ENCODE peak calls at places on chromosomes 11 and 22, in five cellular contexts. K, R, I, L and T are unnamed samples.

GRCh38 chr11:47233051-47233450 is 15.6 kb downstream of the ACP2 start:
- DNase-seq in K (no peak), R (no peak), I (no peak), L (no peak), T (no peak)

GRCh38 chr11:46382644-46383403 is 1.4 kb downstream of the MDK start:
- DNase-seq in K (no peak), R (no peak), I (no peak), L (peak; percentile 70), T (no peak)

GRCh38 chr11:27183672-27184457 is 143.2 kb downstream of the BBOX1 start:
- DNase-seq in K (no peak), R (no peak), I (peak; percentile 67), L (peak; percentile 78), T (no peak)

GRCh38 chr11:77141034-77141433 is 13.0 kb downstream of the MYO7A start:
- DNase-seq in K (no peak), R (no peak), I (no peak), L (no peak), T (no peak)

GRCh38 chr11:64186205-64187165 is 514 bp downstream of the STIP1 start:
- DNase-seq in K (no peak), R (no peak), I (peak; percentile 43), L (peak; percentile 28), T (no peak)

GRCh38 chr22:25110846-25111578 is 88.6 kb upstream of the CRYBB3 start:
- DNase-seq in K (peak; percentile 84), R (peak; percentile 89), I (peak; percentile 60), L (peak; percentile 83), T (peak; percentile 78)

GRCh38 chr11:31655483-31655882 is 145.9 kb downstream of the ELP4 start:
- DNase-seq in K (no peak), R (no peak), I (no peak), L (no peak), T (peak; percentile 100)

GRCh38 chr22:30286813-30287625 is 2.3 kb downstream of the CASTOR1 start:
- DNase-seq in K (peak; percentile 89), R (no peak), I (peak; percentile 81), L (peak; percentile 62), T (no peak)

GRCh38 chr11:78646564-78647185 is 72.0 kb upstream of the NARS2 start:
- DNase-seq in K (no peak), R (peak; percentile 41), I (peak; percentile 61), L (peak; percentile 69), T (peak; percentile 19)

GRCh38 chr11:129428027-129428426 is 52.4 kb downstream of the BARX2 start:
- DNase-seq in K (no peak), R (no peak), I (no peak), L (no peak), T (no peak)

GRCh38 chr11:122897606-122898210 is 15.1 kb downstream of the JHY start:
- DNase-seq in K (no peak), R (no peak), I (no peak), L (no peak), T (peak; percentile 53)

GRCh38 chr22:24175160-24175808 is 6.0 kb upstream of the SUSD2 start:
- DNase-seq in K (peak; percentile 90), R (peak; percentile 93), I (peak; percentile 73), L (peak; percentile 84), T (no peak)

GRCh38 chr11:8253566-8253965 is 10.1 kb downstream of the LMO1 start:
- DNase-seq in K (peak; percentile 21), R (no peak), I (no peak), L (no peak), T (no peak)

GRCh38 chr11:36848675-36849074 is 250.6 kb upstream of the RAG2 start:
- DNase-seq in K (no peak), R (no peak), I (no peak), L (no peak), T (no peak)

GRCh38 chr11:99015634-99016454 is 4.9 kb upstream of the CNTN5 start:
- DNase-seq in K (no peak), R (no peak), I (peak; percentile 55), L (peak; percentile 70), T (no peak)

GRCh38 chr22:30591191-30591587 is 521 bp downstream of the PES1 start:
- DNase-seq in K (no peak), R (no peak), I (no peak), L (no peak), T (no peak)

GRCh38 chr11:128453444-128454336 is 133.7 kb downstream of the ETS1 start:
- DNase-seq in K (no peak), R (no peak), I (no peak), L (no peak), T (peak; percentile 57)

GRCh38 chr11:72652871-72653615 is 21.2 kb downstream of the PDE2A start:
- DNase-seq in K (no peak), R (no peak), I (no peak), L (peak; percentile 28), T (no peak)

GRCh38 chr22:25643232-25644000 is 78.9 kb downstream of the GRK3 start:
- DNase-seq in K (no peak), R (no peak), I (peak; percentile 12), L (no peak), T (no peak)

GRCh38 chr11:107565219-107565937 is at the start of gene ALKBH8:
- DNase-seq in K (peak; percentile 86), R (peak; percentile 76), I (peak; percentile 82), L (peak; percentile 77), T (peak; percentile 13)

GRCh38 chr22:22835242-22835641 is 52.4 kb upstream of the IGLL5 start:
- DNase-seq in K (no peak), R (no peak), I (no peak), L (no peak), T (no peak)

GRCh38 chr22:37462983-37463382 is 23.2 kb downstream of the MFNG start:
- DNase-seq in K (no peak), R (no peak), I (no peak), L (peak; percentile 86), T (no peak)

DNA sequence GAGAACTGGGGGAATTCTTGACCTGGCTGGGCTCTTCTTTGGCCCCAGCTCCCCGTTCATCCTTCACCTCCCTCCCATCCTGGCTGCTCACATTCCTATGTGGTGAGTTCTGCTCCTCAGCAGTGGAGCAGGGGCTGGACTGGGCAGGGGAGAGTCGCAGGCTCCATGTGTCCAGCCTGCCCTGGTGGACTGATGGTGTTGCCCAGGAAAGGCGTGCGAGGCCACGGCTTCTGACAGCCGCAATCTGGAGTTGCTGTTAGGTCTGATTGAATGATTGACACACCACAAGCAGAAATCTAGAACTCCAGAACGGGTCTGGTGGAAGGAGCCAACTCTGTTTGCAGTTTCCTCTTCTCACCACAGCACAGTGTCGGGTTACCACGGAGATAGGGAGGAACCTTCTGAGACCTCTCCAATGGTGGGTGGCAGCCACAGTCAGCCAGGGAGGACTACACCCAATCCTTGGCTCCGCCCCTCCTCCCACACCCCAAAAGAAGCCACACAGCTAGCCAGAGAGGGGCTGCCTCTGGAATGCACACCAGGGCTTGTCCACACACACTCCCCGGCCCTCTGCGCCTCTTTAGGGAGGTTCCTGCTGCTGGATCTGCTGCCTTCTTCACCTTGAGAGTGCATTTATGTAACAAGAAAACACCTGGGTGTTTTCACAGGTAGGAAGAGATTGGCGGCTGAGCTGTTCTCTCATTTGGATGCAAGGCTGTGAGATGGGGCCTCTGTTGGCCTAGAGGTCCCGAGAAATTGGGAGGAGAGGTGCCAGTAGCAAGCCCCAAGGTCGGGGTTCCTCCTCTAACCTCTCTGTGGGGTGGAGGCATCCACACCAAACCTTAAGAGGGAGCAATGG is 56.4 kb upstream of the CD44 start:
- DNase-seq in K (peak; percentile 88), R (peak; percentile 79), I (peak; percentile 92), L (peak; percentile 58), T (no peak)
- TF ChIP-seq CTCF in K (peak; percentile 13), R (no peak), I (peak; percentile 6), L (no peak), T (no peak)

GRCh38 chr11:11701070-11701469 is 79.3 kb upstream of the GALNT18 start:
- DNase-seq in K (no peak), R (no peak), I (no peak), L (no peak), T (no peak)
- TF ChIP-seq CTCF in K (no peak), R (no peak), I (no peak), L (no peak), T (no peak)

DNA sequence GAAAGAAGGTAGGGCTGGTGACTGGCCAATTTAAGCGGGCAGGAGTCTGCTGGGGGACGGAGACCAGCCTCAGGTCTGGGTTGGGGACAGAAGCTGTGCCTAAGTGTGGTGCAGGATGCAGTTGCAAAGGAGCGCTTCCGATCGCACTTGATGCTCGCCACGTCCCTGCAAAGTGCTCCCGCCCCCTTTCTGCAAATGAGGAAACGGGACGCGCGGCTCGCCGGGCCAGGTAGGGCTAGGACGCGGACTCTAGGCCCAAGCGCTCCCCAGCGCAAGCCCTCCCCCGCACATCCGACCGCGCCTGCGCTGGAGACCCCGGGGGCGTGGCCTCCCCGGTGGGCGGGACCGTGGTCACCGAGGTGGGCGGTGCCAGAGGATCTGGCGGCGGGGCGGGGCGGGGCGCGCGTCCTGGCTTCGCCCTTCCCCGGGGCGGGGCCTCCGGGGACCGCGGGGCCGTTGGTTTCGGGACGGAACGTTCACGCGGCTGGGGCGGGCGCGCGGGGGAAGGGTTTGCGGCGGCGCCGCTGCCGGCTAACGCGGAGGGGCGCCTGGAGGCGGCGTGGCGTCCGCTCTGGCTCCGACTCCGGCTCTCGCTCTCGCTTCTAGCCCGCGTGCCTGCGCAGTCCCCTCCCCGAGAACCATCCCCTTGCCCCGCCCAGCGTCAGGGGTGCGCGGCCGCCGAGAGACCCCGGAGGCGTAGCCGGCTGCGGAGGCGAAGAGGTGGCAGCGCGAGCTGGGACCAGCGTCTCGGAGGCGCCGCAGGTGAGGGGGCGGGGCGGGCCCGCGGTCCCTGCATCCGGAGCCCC is at the start of gene FAM118A:
- DNase-seq in K (peak; percentile 97), R (peak; percentile 92), I (peak; percentile 96), L (peak; percentile 96), T (peak; percentile 55)
- TF ChIP-seq CTCF in K (peak; percentile 12), R (no peak), I (no peak), L (no peak), T (no peak)

GRCh38 chr11:61076506-61077304 is 25.6 kb upstream of the CD5 start:
- DNase-seq in K (no peak), R (no peak), I (no peak), L (no peak), T (no peak)
- TF ChIP-seq CTCF in K (no peak), R (no peak), I (no peak), L (no peak), T (no peak)

GRCh38 chr11:113494021-113494420 is 18.8 kb upstream of the DRD2 start:
- DNase-seq in K (no peak), R (peak; percentile 21), I (no peak), L (no peak), T (no peak)
- TF ChIP-seq CTCF in K (no peak), R (no peak), I (no peak), L (no peak), T (no peak)

DNA sequence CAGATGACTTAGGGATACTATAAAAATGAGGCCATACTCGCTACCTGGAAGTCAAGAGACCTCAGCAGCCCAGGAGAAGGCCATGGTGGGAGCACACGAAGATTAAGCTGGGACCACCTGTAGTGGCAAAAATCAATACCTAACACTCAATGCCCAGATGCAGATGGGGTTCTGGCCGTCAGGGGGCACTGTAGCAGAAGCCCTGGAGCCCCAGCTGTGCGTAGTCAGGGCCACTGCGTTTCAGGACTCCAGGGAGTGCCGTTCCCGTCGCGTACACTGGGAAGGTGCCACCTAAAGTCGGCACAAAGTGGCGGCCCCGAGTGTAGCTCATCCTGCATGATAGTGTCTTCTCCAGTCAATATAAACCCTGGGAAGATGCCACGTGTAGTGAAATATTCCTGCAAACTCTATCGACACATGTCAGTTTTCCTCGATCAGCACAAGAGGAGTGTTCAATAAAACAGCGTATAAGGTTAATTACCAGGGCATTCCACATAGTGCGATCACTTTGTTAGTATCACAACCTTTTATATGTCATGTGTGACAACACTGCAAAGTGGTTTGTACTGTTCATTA is 123.7 kb upstream of the NTM start:
- DNase-seq in K (peak; percentile 67), R (no peak), I (peak; percentile 23), L (peak; percentile 80), T (no peak)
- TF ChIP-seq CTCF in K (peak; percentile 46), R (no peak), I (peak; percentile 58), L (peak; percentile 57), T (peak; percentile 71)

GRCh38 chr11:62593434-62594044 is 2.2 kb upstream of the TUT1 start:
- DNase-seq in K (peak; percentile 90), R (no peak), I (peak; percentile 85), L (peak; percentile 81), T (no peak)
- TF ChIP-seq CTCF in K (peak; percentile 60), R (no peak), I (peak; percentile 76), L (peak; percentile 80), T (peak; percentile 72)